ENCODE peak calls at places on chromosomes 13 and 19, in ten cellular contexts. X is stimulated activated CD4-positive, alpha-beta T cell treated with anti-CD3 and anti-CD28 coated beads, Interleukin-1b, Interleukin-23, amount 100 ng/mL, for 48 hours; T is activated CD4-positive, alpha-beta T cell treated with anti-CD3 and anti-CD28 coated beads for 36 hours; B is GM10248; D is LNCaP clone FGC; I is suprapubic skin; M is left ventricle myocardium inferior; Q is hepatic stellate cell; N is activated naive CD8-positive, alpha-beta T cell treated with anti-CD3 and anti-CD28 coated beads for 36 hours; A is ovary. Y is an unnamed sample.

GRCh38 chr19:46776927-46777911 is 11.2 kb downstream of the SLC1A5 start:
- DNase-seq in X (peak; percentile 24), T (peak; percentile 59), B (peak; percentile 40), D (no peak), I (no peak), M (no peak), Q (no peak), N (peak; percentile 40), A (no peak), Y (no peak)

GRCh38 chr19:13118424-13119193 is 545 bp downstream of the NACC1 start:
- DNase-seq in X (peak; percentile 43), T (peak; percentile 68), B (peak; percentile 76), D (no peak), I (no peak), M (peak; percentile 43), Q (peak; percentile 54), N (peak; percentile 45), A (peak; percentile 72), Y (peak; percentile 30)

GRCh38 chr19:19550972-19551861 is 13.2 kb downstream of the CILP2 start:
- DNase-seq in X (no peak), T (no peak), B (no peak), D (no peak), I (no peak), M (no peak), Q (no peak), N (no peak), A (no peak), Y (no peak)

GRCh38 chr13:49410477-49410876 is 33.4 kb downstream of the CAB39L start:
- DNase-seq in X (no peak), T (no peak), B (no peak), D (no peak), I (no peak), M (no peak), Q (no peak), N (no peak), A (no peak), Y (no peak)

GRCh38 chr13:106633321-106633720 is 65.4 kb upstream of the ARGLU1 start:
- DNase-seq in X (no peak), T (no peak), B (no peak), D (no peak), I (no peak), M (peak; percentile 23), Q (no peak), N (no peak), A (no peak), Y (no peak)

GRCh38 chr13:106680796-106681482 is 113.0 kb upstream of the ARGLU1 start:
- DNase-seq in X (no peak), T (no peak), B (no peak), D (no peak), I (no peak), M (no peak), Q (no peak), N (no peak), A (no peak), Y (no peak)

GRCh38 chr13:100389617-100390016 is 199.0 kb downstream of the GGACT start:
- DNase-seq in X (no peak), T (no peak), B (no peak), D (no peak), I (no peak), M (no peak), Q (no peak), N (no peak), A (no peak), Y (no peak)

GRCh38 chr19:40607311-40607871 is 6.2 kb downstream of the LTBP4 start:
- DNase-seq in X (no peak), T (no peak), B (no peak), D (no peak), I (no peak), M (no peak), Q (no peak), N (no peak), A (peak; percentile 74), Y (peak; percentile 90)

GRCh38 chr13:74036373-74036772 is 97.8 kb downstream of the KLF12 start:
- DNase-seq in X (no peak), T (no peak), B (no peak), D (peak; percentile 14), I (no peak), M (no peak), Q (no peak), N (no peak), A (no peak), Y (no peak)

GRCh38 chr19:17526922-17527321 is 15.5 kb downstream of the PGLS start:
- DNase-seq in X (peak; percentile 14), T (peak; percentile 49), B (peak; percentile 81), D (no peak), I (no peak), M (no peak), Q (no peak), N (peak; percentile 42), A (no peak), Y (no peak)

GRCh38 chr13:25252229-25252628 is 35.1 kb downstream of the MTMR6 start:
- DNase-seq in X (no peak), T (no peak), B (no peak), D (no peak), I (no peak), M (no peak), Q (no peak), N (no peak), A (no peak), Y (no peak)

GRCh38 chr19:12801466-12802266 is at the start of the genes PRDX2 and THSD8:
- DNase-seq in X (peak; percentile 83), T (peak; percentile 87), B (peak; percentile 80), D (peak; percentile 40), I (peak; percentile 90), M (peak; percentile 79), Q (peak; percentile 73), N (peak; percentile 81), A (peak; percentile 92), Y (peak; percentile 87)

GRCh38 chr19:3073159-3073563 is 10.9 kb upstream of the TLE5 start:
- DNase-seq in X (no peak), T (no peak), B (no peak), D (no peak), I (no peak), M (no peak), Q (peak; percentile 77), N (no peak), A (no peak), Y (peak; percentile 69)

GRCh38 chr19:3982701-3983541 is 2.3 kb downstream of the EEF2 start:
- DNase-seq in X (no peak), T (peak; percentile 34), B (no peak), D (no peak), I (no peak), M (no peak), Q (peak; percentile 69), N (no peak), A (peak; percentile 46), Y (no peak)

GRCh38 chr13:80359459-80360297 is 18.8 kb upstream of the SPRY2 start:
- DNase-seq in X (no peak), T (no peak), B (no peak), D (no peak), I (no peak), M (no peak), Q (no peak), N (no peak), A (no peak), Y (no peak)

GRCh38 chr13:28034256-28034655 is 45.8 kb upstream of the URAD start:
- DNase-seq in X (no peak), T (no peak), B (no peak), D (no peak), I (no peak), M (no peak), Q (no peak), N (no peak), A (no peak), Y (no peak)

GRCh38 chr13:29594710-29595379 is 643 bp downstream of the SLC7A1 start:
- DNase-seq in X (peak; percentile 80), T (peak; percentile 88), B (peak; percentile 77), D (no peak), I (peak; percentile 88), M (peak; percentile 52), Q (peak; percentile 71), N (peak; percentile 83), A (peak; percentile 70), Y (peak; percentile 43)

GRCh38 chr19:13103961-13104847 is 1.5 kb upstream of the LYL1 start:
- DNase-seq in X (peak; percentile 64), T (peak; percentile 84), B (peak; percentile 85), D (no peak), I (no peak), M (peak; percentile 79), Q (peak; percentile 58), N (peak; percentile 75), A (peak; percentile 69), Y (no peak)

GRCh38 chr19:50344661-50345318 is 15.6 kb upstream of the KCNC3 start:
- DNase-seq in X (no peak), T (no peak), B (peak; percentile 67), D (no peak), I (no peak), M (peak; percentile 2), Q (no peak), N (no peak), A (no peak), Y (no peak)

GRCh38 chr13:29713841-29714240 is 118.4 kb upstream of the SLC7A1 start:
- DNase-seq in X (no peak), T (peak; percentile 21), B (no peak), D (no peak), I (no peak), M (no peak), Q (no peak), N (no peak), A (no peak), Y (peak; percentile 51)

GRCh38 chr19:17346109-17346671 is 8.8 kb downstream of the GTPBP3 start:
- DNase-seq in X (peak; percentile 78), T (peak; percentile 90), B (peak; percentile 89), D (no peak), I (no peak), M (peak; percentile 79), Q (peak; percentile 85), N (peak; percentile 80), A (peak; percentile 87), Y (peak; percentile 60)

GRCh38 chr19:2733930-2734588 is 5.8 kb downstream of the SLC39A3 start:
- DNase-seq in X (no peak), T (no peak), B (no peak), D (no peak), I (no peak), M (no peak), Q (no peak), N (no peak), A (no peak), Y (peak; percentile 84)

GRCh38 chr13:23160241-23161175 is 20.3 kb upstream of the SGCG start:
- DNase-seq in X (no peak), T (no peak), B (no peak), D (no peak), I (no peak), M (no peak), Q (no peak), N (no peak), A (no peak), Y (no peak)

GRCh38 chr13:26679945-26680516 is 80.6 kb downstream of the GPR12 start:
- DNase-seq in X (no peak), T (no peak), B (no peak), D (no peak), I (no peak), M (no peak), Q (no peak), N (no peak), A (no peak), Y (no peak)

GRCh38 chr13:48186722-48187121 is 46.3 kb upstream of the ITM2B start:
- DNase-seq in X (no peak), T (no peak), B (no peak), D (no peak), I (no peak), M (no peak), Q (no peak), N (no peak), A (no peak), Y (no peak)